ENCODE peak calls at places on chromosomes 6 and 20, in five cellular contexts. Y is H9, H is GM12878, C is ovary, M is mammary epithelial cell. L is an unnamed sample.

GRCh38 chr6:85641522-85641915 is 1.2 kb downstream of the SYNCRIP start:
- DNase-seq in C (no peak), H (no peak), M (peak), Y (no peak), L (no peak)

GRCh38 chr6:3518356-3518841 is 61.5 kb upstream of the SLC22A23 start:
- DNase-seq in M (peak), H (no peak), C (no peak), Y (peak), L (peak)

GRCh38 chr6:24910850-24911712 is 24.7 kb downstream of the RIPOR2 start:
- DNase-seq in Y (peak), M (peak), C (peak), H (no peak), L (no peak)

GRCh38 chr6:37171141-37171969 is 1.4 kb downstream of the PIM1 start:
- DNase-seq in H (no peak), M (peak), C (peak), Y (peak), L (peak)

GRCh38 chr6:85416049-85416448 is 33.8 kb upstream of the NT5E start:
- DNase-seq in Y (no peak), H (no peak), M (no peak), C (no peak), L (no peak)

GRCh38 chr20:15546624-15547023 is 1026.6 kb downstream of the KIF16B start:
- DNase-seq in M (no peak), Y (no peak), C (no peak), H (no peak), L (no peak)

GRCh38 chr6:87154641-87155271 is 609 bp upstream of the ZNF292 start:
- DNase-seq in C (no peak), M (peak), Y (no peak), H (peak), L (peak)

GRCh38 chr6:162973975-162974374 is 246.2 kb downstream of the PACRG start:
- DNase-seq in C (no peak), Y (no peak), H (no peak), M (no peak), L (no peak)

GRCh38 chr6:124881898-124882579 is 80.2 kb upstream of the RNF217 start:
- DNase-seq in M (peak), Y (no peak), C (no peak), H (no peak), L (no peak)

GRCh38 chr6:56356431-56356830 is 109.1 kb upstream of the COL21A1 start:
- DNase-seq in C (no peak), H (no peak), M (no peak), Y (no peak), L (no peak)

GRCh38 chr6:27890351-27891299 is 21.6 kb downstream of the OR2B2 start:
- DNase-seq in C (no peak), H (peak), M (peak), Y (peak), L (peak)

GRCh38 chr6:104187616-104188015 is 672.1 kb downstream of the HACE1 start:
- DNase-seq in C (no peak), M (no peak), Y (peak), H (no peak), L (no peak)

GRCh38 chr6:15615837-15616236 is 47.0 kb downstream of the DTNBP1 start:
- DNase-seq in Y (no peak), H (no peak), C (no peak), M (no peak), L (no peak)

GRCh38 chr6:7165002-7165735 is 57.4 kb downstream of the RREB1 start:
- DNase-seq in H (no peak), Y (no peak), M (no peak), C (peak), L (no peak)

GRCh38 chr6:157063176-157063934 is 260.0 kb downstream of the TMEM242 start:
- DNase-seq in Y (no peak), M (peak), C (no peak), H (no peak), L (peak)

GRCh38 chr6:31065556-31065955 is 46.8 kb downstream of the C6orf15 start:
- DNase-seq in M (no peak), C (no peak), Y (no peak), H (no peak), L (no peak)
- H3K27ac ChIP-seq in M (no peak), C (no peak), Y (no peak), H (no peak), L (no peak)

DNA sequence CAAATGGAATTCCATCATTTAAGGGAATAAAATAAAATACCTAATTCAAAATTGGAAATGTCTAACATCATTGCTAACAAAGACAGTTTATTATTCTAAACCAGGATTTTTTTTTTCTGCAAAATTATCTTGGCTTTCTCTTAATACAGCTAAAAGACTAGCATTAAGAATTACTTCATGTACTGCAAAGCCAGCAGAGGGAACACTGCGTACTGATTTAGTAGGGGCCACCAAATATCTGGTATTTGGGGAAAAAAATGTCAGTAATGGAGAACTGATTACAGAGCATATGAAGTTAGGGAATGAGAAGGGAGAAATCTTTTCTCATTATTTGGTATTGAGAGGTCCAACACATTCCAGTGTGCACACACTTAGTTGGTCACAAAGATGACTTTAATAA is 3.2 kb upstream of the SOX4 start:
- DNase-seq in H (no peak), C (no peak), M (no peak), Y (no peak), L (no peak)
- TF ChIP-seq CTCF in H (no peak), C (peak), M (no peak), Y (no peak), L (no peak)

DNA sequence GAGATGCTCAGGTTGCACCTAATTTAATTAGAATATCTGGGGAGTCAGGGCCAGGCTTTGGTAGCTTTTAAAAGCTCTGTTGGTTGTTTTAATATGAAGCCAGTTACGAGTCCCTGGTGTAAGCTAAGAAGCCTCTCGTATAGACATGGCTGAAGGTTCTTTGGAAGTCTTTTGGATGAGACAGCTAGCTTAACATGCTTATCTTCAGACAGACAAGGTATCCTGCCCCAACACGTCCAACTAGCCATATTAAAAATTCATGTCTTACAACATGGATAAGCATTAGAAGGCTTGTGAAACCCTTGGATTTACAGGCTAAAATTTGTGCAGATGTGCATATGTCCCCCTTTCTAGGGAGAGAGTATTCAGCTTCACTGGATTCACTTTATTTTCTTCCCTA is 105.7 kb upstream of the KCNK16 start:
- DNase-seq in H (no peak), C (no peak), M (peak), Y (no peak), L (peak)
- H3K27ac ChIP-seq in H (no peak), C (no peak), M (peak), Y (no peak), L (no peak)

GRCh38 chr6:127516676-127517273 is 2.4 kb downstream of the MTCL3 start:
- DNase-seq in C (no peak), H (no peak), M (peak), Y (peak), L (peak)
- TF ChIP-seq CTCF in C (no peak), H (peak), M (peak), Y (peak), L (peak)

DNA sequence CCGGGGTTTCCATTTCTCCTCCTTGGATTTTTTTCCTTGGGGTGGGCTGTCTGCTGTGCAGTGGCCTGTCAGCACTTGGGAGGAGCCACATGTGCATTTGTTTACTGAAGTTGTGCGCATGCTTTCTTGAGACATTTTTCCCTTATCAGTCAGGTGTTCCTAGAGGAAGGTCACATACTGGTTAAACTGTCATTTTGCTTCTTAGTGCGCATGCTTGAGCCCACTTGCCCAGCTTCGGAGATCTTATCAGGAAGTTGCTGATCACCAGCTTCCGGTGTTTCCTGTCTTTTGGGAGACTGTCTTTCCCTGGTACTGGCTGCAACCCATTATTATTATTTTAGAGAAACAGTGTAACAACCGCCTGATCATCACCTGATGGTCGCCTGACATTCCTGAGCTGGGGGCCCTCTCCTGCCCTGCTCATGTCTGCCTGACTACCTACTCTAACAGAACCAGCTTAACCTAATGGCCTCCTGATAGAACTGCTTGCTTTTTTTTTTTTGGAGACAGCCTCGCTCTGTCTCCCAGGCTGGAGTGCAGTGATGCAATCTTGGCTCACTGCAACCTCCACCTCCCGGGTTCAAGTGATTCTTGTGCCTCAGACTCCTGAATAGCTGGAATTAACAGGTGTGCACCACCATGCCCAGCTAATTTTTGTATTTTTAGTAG is 378 bp upstream of the ERVFRD-1 start:
- DNase-seq in Y (no peak), C (no peak), M (no peak), H (no peak), L (no peak)
- H3K27ac ChIP-seq in Y (no peak), C (no peak), M (no peak), H (no peak), L (no peak)

GRCh38 chr6:113980937-113981554 is 10.1 kb upstream of the HDAC2 start:
- DNase-seq in Y (peak), C (no peak), H (no peak), M (no peak), L (peak)
- TF ChIP-seq CTCF in Y (peak), C (no peak), H (peak), M (peak), L (peak)

L was measured in RWPE1.